ENCODE peak calls at places on chromosome 20, in four cellular contexts. One of them, this sample, is unnamed. For H3K9me3, the result is how much of the 10 kb centered on the place peaks cover.

GRCh38 chr20:12838261-12838866 is 170.4 kb upstream of the SPTLC3 start:
- DNase-seq in sigmoid colon: no peak
- DNase-seq in IMR-90: no peak
- DNase-seq in SK-N-SH: no peak
- DNase-seq in this sample: no peak

GRCh38 chr20:942611-943010 is 26.5 kb upstream of the ANGPT4 start:
- DNase-seq in sigmoid colon: no peak
- DNase-seq in IMR-90: no peak
- DNase-seq in SK-N-SH: no peak
- DNase-seq in this sample: no peak

GRCh38 chr20:44959082-44959895 is 908 bp downstream of the TOMM34 start:
- DNase-seq in sigmoid colon: no peak
- DNase-seq in IMR-90: peak
- DNase-seq in SK-N-SH: peak
- DNase-seq in this sample: no peak

GRCh38 chr20:38196592-38196991 is 31.5 kb upstream of the TGM2 start:
- DNase-seq in sigmoid colon: peak
- DNase-seq in IMR-90: peak
- DNase-seq in SK-N-SH: no peak
- DNase-seq in this sample: peak

GRCh38 chr20:44979090-44979621 is 12.8 kb downstream of the STK4 start:
- DNase-seq in sigmoid colon: no peak
- DNase-seq in IMR-90: peak
- DNase-seq in SK-N-SH: no peak
- DNase-seq in this sample: no peak

GRCh38 chr20:52744441-52744840 is 227.7 kb upstream of the TSHZ2 start:
- DNase-seq in sigmoid colon: no peak
- DNase-seq in IMR-90: no peak
- DNase-seq in SK-N-SH: no peak
- DNase-seq in this sample: no peak

GRCh38 chr20:13865825-13866351 is 81.1 kb downstream of the NDUFAF5 start:
- DNase-seq in sigmoid colon: no peak
- DNase-seq in IMR-90: no peak
- DNase-seq in SK-N-SH: no peak
- DNase-seq in this sample: no peak

GRCh38 chr20:63769891-63770474 is 30.4 kb downstream of the SLC2A4RG start:
- DNase-seq in sigmoid colon: no peak
- DNase-seq in IMR-90: no peak
- DNase-seq in SK-N-SH: no peak
- DNase-seq in this sample: no peak

GRCh38 chr20:34091637-34092200 is 20.3 kb downstream of the EIF2S2 start:
- DNase-seq in sigmoid colon: no peak
- DNase-seq in IMR-90: no peak
- DNase-seq in SK-N-SH: no peak
- DNase-seq in this sample: no peak

GRCh38 chr20:63073051-63073737 is 66.4 kb upstream of the BHLHE23 start:
- DNase-seq in sigmoid colon: peak
- DNase-seq in IMR-90: no peak
- DNase-seq in SK-N-SH: peak
- DNase-seq in this sample: peak

GRCh38 chr20:20439602-20440001 is 71.7 kb downstream of the INSM1 start:
- DNase-seq in sigmoid colon: no peak
- DNase-seq in IMR-90: no peak
- DNase-seq in SK-N-SH: no peak
- DNase-seq in this sample: no peak

GRCh38 chr20:22925613-22925983 is 109.5 kb upstream of the SSTR4 start:
- DNase-seq in sigmoid colon: no peak
- DNase-seq in IMR-90: no peak
- DNase-seq in SK-N-SH: no peak
- DNase-seq in this sample: no peak

GRCh38 chr20:38652995-38653394 is 51.4 kb downstream of the ARHGAP40 start:
- DNase-seq in sigmoid colon: no peak
- DNase-seq in IMR-90: no peak
- DNase-seq in SK-N-SH: no peak
- DNase-seq in this sample: no peak

GRCh38 chr20:64223526-64224067 is 32.0 kb upstream of the PCMTD2 start:
- DNase-seq in sigmoid colon: no peak
- DNase-seq in IMR-90: peak
- DNase-seq in SK-N-SH: no peak
- DNase-seq in this sample: no peak

GRCh38 chr20:16528078-16528477 is 45.2 kb downstream of the KIF16B start:
- DNase-seq in sigmoid colon: no peak
- DNase-seq in IMR-90: peak
- DNase-seq in SK-N-SH: no peak
- DNase-seq in this sample: no peak

GRCh38 chr20:59134182-59134581 is 29.4 kb upstream of the ZNF831 start:
- DNase-seq in sigmoid colon: no peak
- DNase-seq in IMR-90: no peak
- DNase-seq in SK-N-SH: no peak
- DNase-seq in this sample: no peak

GRCh38 chr20:63574829-63575720 is 1.0 kb upstream of the HELZ2 start:
- DNase-seq in sigmoid colon: no peak
- DNase-seq in IMR-90: peak
- DNase-seq in SK-N-SH: no peak
- DNase-seq in this sample: no peak

GRCh38 chr20:33282991-33283555 is at the start of gene BPIFB1:
- DNase-seq in sigmoid colon: no peak
- DNase-seq in IMR-90: no peak
- DNase-seq in SK-N-SH: no peak
- DNase-seq in this sample: no peak

GRCh38 chr20:43809206-43809819 is 82.5 kb upstream of the GTSF1L start:
- DNase-seq in sigmoid colon: no peak
- DNase-seq in IMR-90: no peak
- DNase-seq in SK-N-SH: no peak
- DNase-seq in this sample: no peak

GRCh38 chr20:43812216-43812615 is 85.4 kb upstream of the GTSF1L start:
- DNase-seq in sigmoid colon: no peak
- DNase-seq in IMR-90: no peak
- DNase-seq in SK-N-SH: no peak
- DNase-seq in this sample: no peak
- H3K9me3 ChIP-seq in sigmoid colon: under half
- H3K9me3 ChIP-seq in IMR-90: under half
- H3K9me3 ChIP-seq in SK-N-SH: under half
- H3K9me3 ChIP-seq in this sample: under half

GRCh38 chr20:40675599-40676221 is 13.3 kb downstream of the MAFB start:
- DNase-seq in sigmoid colon: no peak
- DNase-seq in IMR-90: no peak
- DNase-seq in SK-N-SH: no peak
- DNase-seq in this sample: no peak

GRCh38 chr20:40677343-40677924 is 11.6 kb downstream of the MAFB start:
- DNase-seq in sigmoid colon: no peak
- DNase-seq in IMR-90: no peak
- DNase-seq in SK-N-SH: no peak
- DNase-seq in this sample: no peak

GRCh38 chr20:40678286-40678835 is 10.7 kb downstream of the MAFB start:
- DNase-seq in sigmoid colon: no peak
- DNase-seq in IMR-90: no peak
- DNase-seq in SK-N-SH: no peak
- DNase-seq in this sample: no peak

GRCh38 chr20:40676466-40676865 is 12.6 kb downstream of the MAFB start:
- DNase-seq in sigmoid colon: no peak
- DNase-seq in IMR-90: no peak
- DNase-seq in SK-N-SH: no peak
- DNase-seq in this sample: no peak

DNA sequence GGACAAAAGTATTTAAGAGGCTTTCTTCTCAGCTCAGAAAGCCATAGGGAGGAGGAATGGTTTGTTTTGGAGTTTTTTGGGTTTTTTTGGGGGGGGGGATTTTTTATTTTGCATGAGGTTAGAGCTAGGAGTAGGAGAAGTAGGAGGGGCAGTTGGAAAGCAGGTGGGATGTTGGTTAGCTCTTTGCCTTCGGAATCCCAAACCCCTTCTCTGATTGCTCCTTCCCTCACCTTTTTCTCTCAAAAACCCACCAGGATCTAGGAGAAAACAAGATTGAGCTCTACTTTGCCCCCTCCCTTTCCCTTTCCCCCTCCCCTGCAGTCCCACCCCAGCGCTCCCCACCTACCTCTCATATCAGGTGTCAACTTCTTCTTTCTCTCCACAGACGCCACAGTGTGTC is 12.2 kb downstream of the MAFB start:
- DNase-seq in sigmoid colon: no peak
- DNase-seq in IMR-90: no peak
- DNase-seq in SK-N-SH: no peak
- DNase-seq in this sample: no peak
- H3K27ac ChIP-seq in sigmoid colon: no peak
- H3K27ac ChIP-seq in IMR-90: no peak
- H3K27ac ChIP-seq in SK-N-SH: no peak
- H3K27ac ChIP-seq in this sample: peak

GRCh38 chr20:56004611-56005388 is 519 bp downstream of the CBLN4 start:
- DNase-seq in sigmoid colon: no peak
- DNase-seq in IMR-90: no peak
- DNase-seq in SK-N-SH: peak
- DNase-seq in this sample: no peak

GRCh38 chr20:56003111-56003800 is 2.1 kb downstream of the CBLN4 start:
- DNase-seq in sigmoid colon: no peak
- DNase-seq in IMR-90: no peak
- DNase-seq in SK-N-SH: peak
- DNase-seq in this sample: no peak

GRCh38 chr20:56003966-56004365 is 1.4 kb downstream of the CBLN4 start:
- DNase-seq in sigmoid colon: no peak
- DNase-seq in IMR-90: no peak
- DNase-seq in SK-N-SH: peak
- DNase-seq in this sample: peak

GRCh38 chr20:56001106-56001785 is 4.1 kb downstream of the CBLN4 start:
- DNase-seq in sigmoid colon: no peak
- DNase-seq in IMR-90: no peak
- DNase-seq in SK-N-SH: peak
- DNase-seq in this sample: peak

GRCh38 chr20:56001890-56002289 is 3.4 kb downstream of the CBLN4 start:
- DNase-seq in sigmoid colon: no peak
- DNase-seq in IMR-90: no peak
- DNase-seq in SK-N-SH: no peak
- DNase-seq in this sample: no peak
- H3K9me3 ChIP-seq in sigmoid colon: under half
- H3K9me3 ChIP-seq in IMR-90: under half
- H3K9me3 ChIP-seq in SK-N-SH: under half
- H3K9me3 ChIP-seq in this sample: under half

DNA sequence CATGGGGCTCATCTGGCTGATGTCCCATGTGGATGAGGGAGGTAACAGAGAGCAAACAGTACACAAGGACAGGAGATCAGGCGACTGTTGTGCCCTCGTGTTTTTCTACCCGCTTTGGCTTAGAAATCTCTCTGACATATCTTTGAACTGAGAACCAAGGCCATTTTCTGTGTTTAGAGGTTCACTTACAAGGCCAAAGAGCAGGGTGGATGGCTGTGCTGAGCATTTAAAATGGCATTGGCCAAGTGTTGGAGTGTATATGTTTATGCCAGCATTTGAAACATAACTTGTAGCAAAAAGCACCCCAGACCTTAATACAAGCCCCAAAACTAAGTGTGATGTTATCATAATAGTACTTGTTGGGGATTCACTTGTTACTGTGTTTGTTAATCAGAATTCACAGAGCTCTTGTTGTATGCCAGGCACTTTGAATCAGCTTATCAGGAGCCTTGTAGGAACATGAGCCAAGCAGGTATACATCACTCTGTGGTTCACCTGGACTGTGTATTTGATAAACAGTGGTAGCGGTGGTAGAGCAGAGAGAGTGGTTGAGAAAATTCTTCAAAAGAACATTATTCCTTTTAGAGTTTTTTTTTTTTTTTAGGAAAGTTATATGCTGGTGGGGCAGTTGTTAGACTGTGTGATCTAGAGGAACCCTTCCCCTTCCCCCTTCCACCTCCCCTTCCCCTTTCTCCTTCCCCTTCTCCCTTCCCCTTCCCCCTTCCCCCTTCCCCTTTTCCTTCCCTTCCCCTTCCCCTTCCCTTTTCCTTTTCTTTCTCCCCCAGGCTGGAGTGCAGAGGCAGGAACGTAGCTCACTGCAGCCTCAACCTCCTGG is 71.3 kb downstream of the ATRN start:
- DNase-seq in sigmoid colon: no peak
- DNase-seq in IMR-90: no peak
- DNase-seq in SK-N-SH: no peak
- DNase-seq in this sample: peak
- H3K27ac ChIP-seq in sigmoid colon: no peak
- H3K27ac ChIP-seq in IMR-90: no peak
- H3K27ac ChIP-seq in SK-N-SH: no peak
- H3K27ac ChIP-seq in this sample: peak

GRCh38 chr20:50788045-50788867 is 6.6 kb upstream of the BCAS4 start:
- DNase-seq in sigmoid colon: peak
- DNase-seq in IMR-90: peak
- DNase-seq in SK-N-SH: peak
- DNase-seq in this sample: no peak
- H3K9me3 ChIP-seq in sigmoid colon: under half
- H3K9me3 ChIP-seq in IMR-90: under half
- H3K9me3 ChIP-seq in SK-N-SH: under half
- H3K9me3 ChIP-seq in this sample: under half

This sample was measured in right lobe of liver.